ENCODE peak calls at places on chromosomes 7 and 10, in eight cellular contexts. R is fibroblast of lung; D is hepatocyte; V is CD4-positive, alpha-beta memory T cell; W is testis; B is colonic mucosa; U is breast epithelium; O is body of pancreas. Y is an unnamed sample. For H3K9me3, the result is how much of the 10 kb centered on the place peaks cover.

GRCh38 chr10:49518982-49519578 is 19.8 kb downstream of the ERCC6 start:
- DNase-seq in R (peak), D (peak), V (no peak), W (peak), B (no peak), U (no peak), O (peak), Y (peak)

GRCh38 chr7:150793569-150794238 is 6.5 kb downstream of the TMEM176B start:
- DNase-seq in R (no peak), D (no peak), V (no peak), W (no peak), B (no peak), U (no peak), O (no peak), Y (no peak)

GRCh38 chr7:107788662-107789061 is 14.4 kb downstream of the SLC26A3 start:
- DNase-seq in R (no peak), D (no peak), V (no peak), W (no peak), B (no peak), U (no peak), O (no peak), Y (no peak)

GRCh38 chr7:153920897-153921296 is 131.3 kb upstream of the DPP6 start:
- DNase-seq in R (no peak), D (no peak), V (no peak), W (no peak), B (no peak), U (no peak), O (no peak), Y (no peak)

GRCh38 chr10:124731551-124731950 is 12.6 kb downstream of the FAM53B start:
- DNase-seq in R (no peak), D (no peak), V (no peak), W (no peak), B (peak), U (no peak), O (no peak), Y (no peak)

GRCh38 chr10:63689768-63690167 is 168.6 kb downstream of the REEP3 start:
- DNase-seq in R (no peak), D (no peak), V (no peak), W (no peak), B (no peak), U (no peak), O (no peak), Y (no peak)

GRCh38 chr7:94087664-94088352 is 83.7 kb upstream of the BET1 start:
- DNase-seq in R (peak), D (peak), V (peak), W (peak), B (peak), U (no peak), O (peak), Y (peak)

GRCh38 chr10:80536361-80536835 is 1.3 kb upstream of the SH2D4B start:
- DNase-seq in R (no peak), D (no peak), V (no peak), W (no peak), B (peak), U (peak), O (no peak), Y (no peak)

GRCh38 chr7:3140834-3141233 is 97.2 kb upstream of the CARD11 start:
- DNase-seq in R (no peak), D (no peak), V (no peak), W (no peak), B (no peak), U (peak), O (no peak), Y (no peak)

GRCh38 chr7:46852795-46853194 is 729.1 kb downstream of the TNS3 start:
- DNase-seq in R (no peak), D (no peak), V (no peak), W (no peak), B (no peak), U (no peak), O (no peak), Y (no peak)

GRCh38 chr10:110821508-110821907 is 50.2 kb upstream of the PDCD4 start:
- DNase-seq in R (no peak), D (no peak), V (no peak), W (peak), B (peak), U (no peak), O (no peak), Y (no peak)

GRCh38 chr7:128266891-128267839 is 26.1 kb downstream of the LEP start:
- DNase-seq in R (peak), D (peak), V (no peak), W (peak), B (peak), U (peak), O (peak), Y (peak)

GRCh38 chr7:6705959-6706665 is 635 bp downstream of the ZNF12 start:
- DNase-seq in R (peak), D (peak), V (peak), W (peak), B (peak), U (no peak), O (peak), Y (peak)

GRCh38 chr7:129949292-129950133 is 3.2 kb downstream of the UBE2H start:
- DNase-seq in R (peak), D (peak), V (no peak), W (peak), B (peak), U (no peak), O (no peak), Y (peak)

GRCh38 chr7:43750016-43750887 is 8.2 kb upstream of the BLVRA start:
- DNase-seq in R (peak), D (no peak), V (no peak), W (no peak), B (no peak), U (no peak), O (no peak), Y (peak)

GRCh38 chr7:111262293-111263116 is 171.6 kb downstream of the LRRN3 start:
- DNase-seq in R (no peak), D (no peak), V (no peak), W (no peak), B (no peak), U (no peak), O (no peak), Y (no peak)

GRCh38 chr10:110432084-110432483 is 65.6 kb upstream of the DUSP5 start:
- DNase-seq in R (no peak), D (no peak), V (no peak), W (no peak), B (no peak), U (no peak), O (no peak), Y (no peak)

GRCh38 chr10:87740232-87740631 is 77.8 kb downstream of the ATAD1 start:
- DNase-seq in R (peak), D (no peak), V (no peak), W (no peak), B (no peak), U (no peak), O (no peak), Y (no peak)

GRCh38 chr7:43163885-43164284 is 51.4 kb downstream of the HECW1 start:
- DNase-seq in R (no peak), D (no peak), V (no peak), W (no peak), B (no peak), U (no peak), O (no peak), Y (no peak)

GRCh38 chr7:82234457-82235049 is 209.0 kb downstream of the CACNA2D1 start:
- DNase-seq in R (peak), D (peak), V (no peak), W (no peak), B (no peak), U (no peak), O (no peak), Y (peak)

GRCh38 chr7:87784424-87784823 is 91.7 kb downstream of the SLC25A40 start:
- DNase-seq in R (no peak), D (no peak), V (no peak), W (no peak), B (no peak), U (no peak), O (no peak), Y (no peak)

GRCh38 chr7:155106356-155106755 is 36.2 kb downstream of the HTR5A start:
- DNase-seq in R (no peak), D (no peak), V (no peak), W (no peak), B (no peak), U (no peak), O (no peak), Y (no peak)

GRCh38 chr10:123859651-123860045 is 32.0 kb downstream of the CPXM2 start:
- DNase-seq in R (no peak), D (no peak), V (no peak), W (no peak), B (no peak), U (no peak), O (no peak), Y (no peak)

GRCh38 chr7:4028221-4028620 is 653.9 kb upstream of the FOXK1 start:
- DNase-seq in R (no peak), D (no peak), V (no peak), W (no peak), B (no peak), U (no peak), O (no peak), Y (peak)

GRCh38 chr10:24826022-24826421 is 102.3 kb upstream of the ARHGAP21 start:
- DNase-seq in R (peak), D (peak), V (no peak), W (no peak), B (no peak), U (no peak), O (no peak), Y (no peak)

GRCh38 chr7:22557167-22557566 is 57.2 kb upstream of the STEAP1B start:
- DNase-seq in R (no peak), D (no peak), V (no peak), W (no peak), B (no peak), U (no peak), O (no peak), Y (no peak)

GRCh38 chr7:22561356-22561755 is 61.4 kb upstream of the STEAP1B start:
- DNase-seq in R (peak), D (peak), V (no peak), W (peak), B (peak), U (peak), O (peak), Y (peak)

GRCh38 chr7:22561895-22562593 is 62.1 kb upstream of the STEAP1B start:
- DNase-seq in R (peak), D (peak), V (no peak), W (no peak), B (no peak), U (no peak), O (no peak), Y (no peak)

GRCh38 chr7:22563115-22563514 is 63.1 kb upstream of the STEAP1B start:
- DNase-seq in R (no peak), D (peak), V (no peak), W (no peak), B (no peak), U (no peak), O (no peak), Y (no peak)

GRCh38 chr7:22559829-22560489 is 60.0 kb upstream of the STEAP1B start:
- DNase-seq in R (peak), D (peak), V (peak), W (peak), B (peak), U (peak), O (peak), Y (peak)
- H3K27ac ChIP-seq in R (peak), D (no peak), V (no peak), W (no peak), B (no peak), U (no peak), O (no peak), Y (no peak)

DNA sequence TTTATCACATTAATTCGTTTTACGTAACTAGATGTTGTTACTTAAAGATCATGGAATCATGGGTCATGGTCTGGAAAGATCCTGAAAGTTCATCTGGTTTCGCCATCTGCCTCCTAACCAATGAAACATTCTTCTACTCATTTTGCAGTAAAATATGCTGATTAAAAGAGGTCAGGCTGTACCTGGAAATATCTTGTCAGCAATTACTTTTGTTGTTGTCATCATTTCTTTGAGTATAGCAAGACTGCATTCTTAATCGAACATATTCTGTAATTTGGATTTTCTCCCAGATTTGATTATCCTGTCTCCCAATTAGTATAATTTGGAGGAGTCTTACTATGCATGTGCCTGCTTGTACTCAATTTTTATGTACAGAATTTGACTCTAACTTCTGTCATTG is 833.7 kb downstream of the GRM8 start:
- DNase-seq in R (no peak), D (no peak), V (no peak), W (no peak), B (no peak), U (no peak), O (no peak), Y (no peak)
- H3K9me3 ChIP-seq in R (under half), D (under half), V (under half), W (under half), B (under half), U (under half), O (under half), Y (under half)

GRCh38 chr10:67257427-67258144 is 331.8 kb downstream of the LRRTM3 start:
- DNase-seq in R (no peak), D (no peak), V (no peak), W (no peak), B (no peak), U (no peak), O (no peak), Y (no peak)
- H3K4me3 ChIP-seq in R (no peak), D (no peak), V (no peak), W (no peak), B (no peak), U (no peak), O (no peak), Y (no peak)

DNA sequence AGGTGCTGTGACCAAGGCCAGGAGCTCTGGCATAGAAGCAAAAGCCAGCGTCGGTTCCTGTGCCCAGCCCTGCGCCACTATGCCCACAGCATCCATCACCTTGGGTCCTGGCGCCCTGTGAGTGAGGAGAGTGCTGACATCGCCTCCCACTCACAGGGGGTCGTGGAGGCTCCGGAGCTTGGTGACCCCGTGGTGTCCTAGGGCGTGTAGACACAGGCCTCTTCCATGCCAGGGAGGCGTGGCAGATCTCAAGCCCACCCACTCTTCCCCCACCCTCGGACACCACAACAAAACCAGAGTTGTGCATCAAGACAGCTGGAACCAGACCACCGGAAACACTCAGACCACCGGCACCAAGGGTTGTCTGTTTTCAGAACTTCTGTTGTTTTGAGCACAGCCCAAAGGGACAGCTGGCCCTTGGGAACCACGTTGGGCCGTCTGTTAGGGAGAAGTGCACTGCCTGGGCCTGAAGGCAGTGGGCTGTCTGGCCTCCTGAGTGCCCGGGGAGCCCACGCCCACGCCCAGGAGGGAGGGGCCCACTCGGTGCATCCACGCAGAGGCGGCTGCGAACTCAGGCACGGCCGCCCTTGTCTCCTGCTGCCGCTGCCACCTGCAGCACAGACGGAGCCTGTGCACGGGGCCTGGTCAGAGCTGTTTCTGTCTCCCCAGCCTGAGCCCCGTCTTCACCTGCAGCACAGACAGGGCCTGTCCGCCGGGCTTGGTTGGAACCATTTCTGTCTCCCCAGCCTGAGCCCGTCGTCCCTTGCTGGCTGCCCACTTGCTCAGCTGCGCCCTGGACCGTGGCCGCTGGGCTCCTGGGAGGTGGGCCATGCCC is 106.3 kb downstream of the INPP5A start:
- DNase-seq in R (no peak), D (no peak), V (no peak), W (no peak), B (no peak), U (peak), O (peak), Y (peak)
- H3K27ac ChIP-seq in R (no peak), D (no peak), V (no peak), W (no peak), B (no peak), U (no peak), O (no peak), Y (no peak)

Y was measured in SJCRH30.